ENCODE peak calls at places on chromosome 15, in seven cellular contexts. C, O, U, J, W, H and F are unnamed samples. For H3K4me1, the result is how much of the 10 kb centered on the place peaks cover.

GRCh38 chr15:46946953-46947352 is 770.4 kb upstream of the SEMA6D start:
- DNase-seq in C (no peak), O (no peak), U (no peak), J (no peak), W (no peak), H (no peak), F (no peak)

GRCh38 chr15:96037584-96037983 is 292.9 kb upstream of the NR2F2 start:
- DNase-seq in C (no peak), O (no peak), U (no peak), J (peak), W (no peak), H (no peak), F (no peak)

GRCh38 chr15:73051402-73051810 is 857 bp upstream of the NEO1 start:
- DNase-seq in C (peak), O (peak), U (peak), J (no peak), W (peak), H (no peak), F (no peak)

GRCh38 chr15:62457100-62457499 is 292.0 kb upstream of the C2CD4B start:
- DNase-seq in C (no peak), O (no peak), U (no peak), J (no peak), W (no peak), H (no peak), F (no peak)

GRCh38 chr15:25697586-25697985 is 165.5 kb downstream of the ATP10A start:
- DNase-seq in C (no peak), O (no peak), U (no peak), J (no peak), W (no peak), H (no peak), F (no peak)

GRCh38 chr15:64224508-64224907 is 61.7 kb upstream of the PPIB start:
- DNase-seq in C (no peak), O (no peak), U (no peak), J (no peak), W (no peak), H (no peak), F (no peak)

GRCh38 chr15:66433726-66434125 is 47.0 kb downstream of the MAP2K1 start:
- DNase-seq in C (no peak), O (no peak), U (no peak), J (no peak), W (no peak), H (no peak), F (no peak)

GRCh38 chr15:85618956-85619491 is 175.7 kb downstream of the KLHL25 start:
- DNase-seq in C (peak), O (peak), U (peak), J (no peak), W (peak), H (peak), F (peak)

GRCh38 chr15:79593119-79593869 is 161.2 kb downstream of the MINAR1 start:
- DNase-seq in C (no peak), O (no peak), U (peak), J (no peak), W (no peak), H (no peak), F (no peak)

GRCh38 chr15:46297766-46298165 is 662.9 kb downstream of the SQOR start:
- DNase-seq in C (no peak), O (no peak), U (no peak), J (peak), W (no peak), H (no peak), F (no peak)

GRCh38 chr15:73851679-73852078 is 21.7 kb upstream of the TBC1D21 start:
- DNase-seq in C (peak), O (peak), U (no peak), J (no peak), W (peak), H (no peak), F (no peak)

GRCh38 chr15:74055804-74056203 is 26.5 kb downstream of the GOLGA6A start:
- DNase-seq in C (no peak), O (no peak), U (no peak), J (no peak), W (no peak), H (peak), F (no peak)

GRCh38 chr15:69000091-69000490 is 14.4 kb upstream of the NOX5 start:
- DNase-seq in C (no peak), O (no peak), U (no peak), J (no peak), W (no peak), H (no peak), F (no peak)

GRCh38 chr15:79541176-79541575 is 109.0 kb downstream of the MINAR1 start:
- DNase-seq in C (no peak), O (no peak), U (no peak), J (no peak), W (no peak), H (no peak), F (no peak)

GRCh38 chr15:63030101-63030528 is 12.4 kb upstream of the TPM1 start:
- DNase-seq in C (no peak), O (no peak), U (peak), J (no peak), W (no peak), H (peak), F (no peak)

GRCh38 chr15:87604857-87605446 is 651.6 kb downstream of the NTRK3 start:
- DNase-seq in C (peak), O (no peak), U (no peak), J (no peak), W (no peak), H (no peak), F (no peak)

GRCh38 chr15:90142216-90143175 is 40.2 kb upstream of the IDH2 start:
- DNase-seq in C (no peak), O (no peak), U (no peak), J (no peak), W (no peak), H (peak), F (peak)

GRCh38 chr15:58070801-58071418 is 5.4 kb upstream of the ALDH1A2 start:
- DNase-seq in C (peak), O (no peak), U (peak), J (no peak), W (peak), H (peak), F (no peak)

GRCh38 chr15:40047413-40048154 is 8.6 kb upstream of the SRP14 start:
- DNase-seq in C (no peak), O (no peak), U (peak), J (peak), W (peak), H (peak), F (peak)

GRCh38 chr15:70424937-70425411 is 327.3 kb upstream of the TLE3 start:
- DNase-seq in C (no peak), O (no peak), U (no peak), J (no peak), W (no peak), H (no peak), F (peak)

GRCh38 chr15:74193305-74193718 is 9.3 kb downstream of the STRA6 start:
- DNase-seq in C (no peak), O (no peak), U (no peak), J (peak), W (no peak), H (no peak), F (no peak)

GRCh38 chr15:26841514-26841913 is 25.3 kb upstream of the GABRA5 start:
- DNase-seq in C (no peak), O (no peak), U (no peak), J (no peak), W (no peak), H (no peak), F (no peak)

GRCh38 chr15:69357773-69358765 is 56.1 kb upstream of the KIF23 start:
- DNase-seq in C (peak), O (no peak), U (peak), J (no peak), W (peak), H (no peak), F (no peak)

GRCh38 chr15:88036154-88036839 is 220.2 kb downstream of the NTRK3 start:
- DNase-seq in C (no peak), O (no peak), U (no peak), J (no peak), W (no peak), H (no peak), F (no peak)

GRCh38 chr15:29920515-29920914 is 98.2 kb upstream of the TJP1 start:
- DNase-seq in C (no peak), O (no peak), U (peak), J (no peak), W (no peak), H (peak), F (no peak)

GRCh38 chr15:92772626-92773244 is 117.2 kb upstream of the FAM174B start:
- DNase-seq in C (no peak), O (no peak), U (no peak), J (no peak), W (no peak), H (no peak), F (no peak)
- H3K4me1 ChIP-seq in C (under half), O (under half), U (under half), J (under half), W (under half), H (under half), F (under half)

GRCh38 chr15:92848464-92848851 is 51.7 kb upstream of the CHD2 start:
- DNase-seq in C (no peak), O (no peak), U (no peak), J (no peak), W (no peak), H (no peak), F (no peak)

GRCh38 chr15:92845109-92845508 is 55.0 kb upstream of the CHD2 start:
- DNase-seq in C (no peak), O (no peak), U (no peak), J (peak), W (no peak), H (no peak), F (no peak)

GRCh38 chr15:92847841-92848240 is 52.3 kb upstream of the CHD2 start:
- DNase-seq in C (no peak), O (no peak), U (no peak), J (no peak), W (no peak), H (no peak), F (no peak)

GRCh38 chr15:92846716-92847115 is 53.4 kb upstream of the CHD2 start:
- DNase-seq in C (no peak), O (no peak), U (no peak), J (no peak), W (no peak), H (no peak), F (no peak)

DNA sequence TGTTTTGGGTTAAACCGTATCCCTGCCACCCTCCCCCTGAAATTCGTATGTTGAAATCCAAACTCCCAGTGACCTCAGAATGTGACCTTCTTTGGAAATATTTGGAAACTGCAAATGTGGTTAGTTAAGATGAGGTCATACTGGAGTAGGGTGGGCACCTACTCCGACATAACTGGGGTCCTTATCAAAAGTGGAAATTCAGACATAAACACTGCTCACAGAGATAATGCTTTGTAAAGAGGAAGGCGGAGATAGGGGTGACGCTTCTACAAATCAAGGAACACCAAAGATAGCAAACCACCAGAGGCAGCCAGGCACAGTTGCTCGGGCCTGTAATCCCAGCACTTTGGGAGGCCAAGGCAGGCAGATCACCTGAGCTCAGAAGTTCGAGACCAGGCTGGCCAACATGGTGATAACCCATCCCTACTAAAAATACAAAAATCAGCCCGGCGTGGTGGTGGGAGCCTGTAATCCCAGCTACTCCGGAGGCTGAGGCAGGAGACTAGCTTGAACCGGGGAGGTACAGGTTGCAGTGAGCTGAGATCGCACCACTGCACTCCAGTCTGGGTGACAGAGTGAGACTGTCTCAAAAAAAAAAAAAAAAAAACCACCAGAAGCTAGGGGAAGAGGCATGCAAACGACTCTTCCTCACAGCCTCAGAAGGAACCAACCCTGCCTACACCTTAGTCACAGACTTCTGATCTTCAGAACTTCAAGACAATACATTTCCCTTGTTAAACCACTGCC is 51.1 kb upstream of the CHD2 start:
- DNase-seq in C (no peak), O (no peak), U (no peak), J (peak), W (no peak), H (no peak), F (peak)
- H3K4me3 ChIP-seq in C (no peak), O (no peak), U (no peak), J (no peak), W (no peak), H (no peak), F (no peak)

GRCh38 chr15:60396100-60396499 is 1.7 kb downstream of the ANXA2 start:
- DNase-seq in C (no peak), O (no peak), U (peak), J (no peak), W (no peak), H (no peak), F (no peak)
- H3K27ac ChIP-seq in C (no peak), O (peak), U (peak), J (no peak), W (peak), H (no peak), F (peak)

GRCh38 chr15:81295466-81296145 is 28.3 kb downstream of the STARD5 start:
- DNase-seq in C (no peak), O (no peak), U (no peak), J (no peak), W (no peak), H (no peak), F (no peak)
- H3K4me1 ChIP-seq in C (under half), O (under half), U (under half), J (half or more), W (under half), H (under half), F (half or more)

DNA sequence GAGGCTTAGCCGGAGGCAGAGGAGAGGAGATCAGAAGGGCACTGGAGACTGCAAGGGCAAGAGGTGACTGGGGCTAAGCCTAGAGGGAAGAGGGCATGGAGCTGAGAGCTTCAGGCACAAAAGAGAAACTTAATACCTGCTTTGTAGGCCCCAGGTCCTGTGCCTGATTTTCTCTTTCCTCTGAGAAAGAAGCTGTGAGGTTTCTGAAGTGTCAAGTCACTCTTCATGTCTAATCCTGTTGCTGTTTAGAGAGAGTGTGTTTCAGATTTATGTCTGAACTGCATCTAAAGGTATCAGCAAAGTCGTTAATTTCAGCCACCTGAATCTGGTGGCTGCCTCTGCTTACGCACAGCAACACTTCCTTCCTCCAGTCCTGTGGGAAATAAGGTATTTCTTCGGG is 106.9 kb upstream of the RNU6-1 start:
- DNase-seq in C (no peak), O (no peak), U (no peak), J (peak), W (no peak), H (no peak), F (no peak)
- H3K4me3 ChIP-seq in C (peak), O (no peak), U (no peak), J (peak), W (no peak), H (no peak), F (no peak)

DNA sequence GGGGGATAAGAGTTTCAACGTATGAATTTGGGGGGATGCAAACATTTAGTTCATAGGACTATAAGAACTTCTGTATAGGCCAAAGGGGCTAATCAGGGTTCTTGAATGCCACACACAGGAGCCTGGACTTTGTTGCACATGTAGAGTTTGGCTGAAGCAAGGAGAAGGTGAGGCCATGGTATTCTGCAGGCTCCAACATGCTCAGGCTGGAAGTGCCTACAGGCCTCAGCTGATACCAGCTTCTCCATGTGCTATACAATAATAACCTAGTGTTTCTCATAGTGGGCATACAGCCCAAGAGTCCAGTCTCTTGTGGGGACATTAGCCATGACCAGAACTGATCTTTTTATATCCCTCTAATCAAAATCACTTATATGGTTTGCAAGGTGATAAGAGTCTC is 399.7 kb upstream of the MCTP2 start:
- DNase-seq in C (no peak), O (no peak), U (no peak), J (no peak), W (no peak), H (no peak), F (no peak)
- H3K27ac ChIP-seq in C (no peak), O (no peak), U (no peak), J (no peak), W (no peak), H (no peak), F (no peak)

DNA sequence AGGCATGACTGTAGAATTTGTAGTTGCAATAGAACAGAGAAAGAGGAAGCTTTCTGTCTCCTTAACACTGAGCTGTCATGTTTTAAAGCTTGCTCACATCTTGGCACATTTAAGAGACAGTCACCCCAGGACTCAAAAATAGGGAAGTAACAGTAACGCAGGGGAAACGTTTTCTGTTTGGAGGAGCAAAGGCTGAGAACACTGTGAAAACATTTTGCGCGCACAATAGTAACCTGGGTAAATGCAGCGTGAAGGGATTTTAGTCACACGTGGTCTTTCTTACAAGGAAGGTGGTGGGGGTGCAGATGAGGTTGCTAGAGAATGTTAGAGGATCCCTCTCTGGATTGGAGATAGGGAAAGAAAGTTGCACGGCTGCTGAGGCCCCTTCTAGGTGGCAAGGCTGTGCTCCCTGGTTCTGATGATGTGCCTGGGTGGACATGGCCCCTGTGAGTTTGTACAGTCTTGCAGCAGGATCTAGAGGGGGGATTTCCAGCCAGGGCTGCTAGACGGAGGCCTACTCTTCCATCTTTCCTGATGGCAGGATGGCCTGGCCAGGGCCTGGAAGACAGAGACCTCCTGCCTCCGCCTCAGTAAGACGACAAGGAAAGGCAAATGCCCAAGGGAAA is 12.0 kb downstream of the STARD5 start:
- DNase-seq in C (no peak), O (no peak), U (no peak), J (no peak), W (no peak), H (no peak), F (no peak)
- H3K4me1 ChIP-seq in C (under half), O (under half), U (under half), J (under half), W (under half), H (under half), F (under half)

GRCh38 chr15:34436956-34437442 is 609 bp downstream of the GOLGA8A start:
- DNase-seq in C (peak), O (no peak), U (no peak), J (no peak), W (peak), H (peak), F (peak)

GRCh38 chr15:34435658-34436057 is 1.9 kb downstream of the GOLGA8A start:
- DNase-seq in C (no peak), O (no peak), U (no peak), J (no peak), W (no peak), H (peak), F (no peak)

GRCh38 chr15:34434627-34435305 is 2.8 kb downstream of the GOLGA8A start:
- DNase-seq in C (no peak), O (no peak), U (no peak), J (no peak), W (no peak), H (peak), F (no peak)

GRCh38 chr15:34437687-34438086 is at the start of gene GOLGA8A:
- DNase-seq in C (peak), O (no peak), U (peak), J (peak), W (peak), H (peak), F (peak)

DNA sequence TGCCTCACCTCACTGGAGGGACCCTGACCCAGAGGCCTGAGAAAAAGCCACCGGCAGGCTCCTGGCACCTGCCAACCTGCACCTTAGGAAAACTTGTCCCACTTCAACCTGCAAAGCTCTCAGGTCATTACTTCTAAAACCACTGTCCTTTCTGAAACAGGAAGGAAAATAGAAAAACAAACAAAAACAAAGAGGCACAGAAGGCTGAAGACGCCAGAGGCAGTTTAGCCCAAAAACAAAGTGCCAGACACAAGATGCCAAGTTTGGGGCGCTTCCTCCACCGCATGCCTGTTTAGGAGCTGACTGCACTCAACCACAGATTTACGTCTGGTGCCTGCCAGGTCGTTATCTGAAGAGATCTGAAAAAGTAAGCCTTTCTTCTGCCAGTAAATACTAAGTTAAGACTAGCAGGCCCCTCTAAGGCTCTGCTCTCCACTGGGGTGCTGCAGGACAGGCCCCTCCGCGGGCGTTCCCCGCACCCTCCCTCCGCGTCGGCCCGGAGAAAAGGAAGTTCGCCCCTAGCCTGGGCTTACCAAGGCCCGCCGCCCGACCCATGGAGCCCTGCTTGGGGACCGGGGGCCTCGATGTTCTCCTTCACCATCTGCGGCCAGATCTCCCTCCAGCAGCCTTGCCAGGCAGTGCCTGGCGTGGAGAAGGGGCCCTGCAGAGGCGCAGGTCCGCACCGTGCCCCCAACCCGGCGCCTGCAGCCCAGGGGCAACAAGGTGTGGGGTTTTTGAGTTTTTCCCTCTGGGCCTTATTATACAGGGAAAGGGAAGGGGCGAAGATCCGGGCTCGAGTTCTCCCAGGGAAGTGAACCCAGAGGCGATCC is 1.3 kb downstream of the GOLGA8A start:
- DNase-seq in C (no peak), O (no peak), U (no peak), J (no peak), W (peak), H (peak), F (peak)
- H3K4me3 ChIP-seq in C (peak), O (peak), U (peak), J (peak), W (peak), H (peak), F (peak)